ENCODE peak calls at places on chromosomes 13 and 19, in nine cellular contexts. One of them, this sample, is unnamed.

GRCh38 chr19:56927294-56927693 is 86.8 kb upstream of the PEG3 start:
- DNase-seq in fibroblast of the conjunctiva: no peak
- DNase-seq in central memory CD4-positive, alpha-beta T cell: no peak
- DNase-seq in kidney glomerular epithelial cell: no peak
- DNase-seq in stimulated activated CD4-positive, alpha-beta T cell treated with anti-CD3 and anti-CD28 coated beads, Interleukin-1b, Interleukin-23, amount 100 ng/mL, for 1 hour: no peak
- DNase-seq in cardiac fibroblast: no peak
- DNase-seq in COR-L47: no peak
- DNase-seq in astrocyte of the hippocampus: no peak
- DNase-seq in SHP77: no peak
- DNase-seq in this sample: no peak

GRCh38 chr13:45786293-45786920 is 65.1 kb downstream of the SIAH3 start:
- DNase-seq in fibroblast of the conjunctiva: no peak
- DNase-seq in central memory CD4-positive, alpha-beta T cell: peak
- DNase-seq in kidney glomerular epithelial cell: no peak
- DNase-seq in stimulated activated CD4-positive, alpha-beta T cell treated with anti-CD3 and anti-CD28 coated beads, Interleukin-1b, Interleukin-23, amount 100 ng/mL, for 1 hour: no peak
- DNase-seq in cardiac fibroblast: no peak
- DNase-seq in COR-L47: no peak
- DNase-seq in astrocyte of the hippocampus: peak
- DNase-seq in SHP77: no peak
- DNase-seq in this sample: peak

GRCh38 chr19:23071087-23071511 is 45.7 kb upstream of the ZNF730 start:
- DNase-seq in fibroblast of the conjunctiva: no peak
- DNase-seq in central memory CD4-positive, alpha-beta T cell: no peak
- DNase-seq in kidney glomerular epithelial cell: no peak
- DNase-seq in stimulated activated CD4-positive, alpha-beta T cell treated with anti-CD3 and anti-CD28 coated beads, Interleukin-1b, Interleukin-23, amount 100 ng/mL, for 1 hour: no peak
- DNase-seq in cardiac fibroblast: peak
- DNase-seq in COR-L47: no peak
- DNase-seq in astrocyte of the hippocampus: peak
- DNase-seq in SHP77: no peak
- DNase-seq in this sample: peak

GRCh38 chr19:3387645-3388589 is 21.5 kb downstream of the NFIC start:
- DNase-seq in fibroblast of the conjunctiva: no peak
- DNase-seq in central memory CD4-positive, alpha-beta T cell: no peak
- DNase-seq in kidney glomerular epithelial cell: peak
- DNase-seq in stimulated activated CD4-positive, alpha-beta T cell treated with anti-CD3 and anti-CD28 coated beads, Interleukin-1b, Interleukin-23, amount 100 ng/mL, for 1 hour: no peak
- DNase-seq in cardiac fibroblast: no peak
- DNase-seq in COR-L47: peak
- DNase-seq in astrocyte of the hippocampus: peak
- DNase-seq in SHP77: peak
- DNase-seq in this sample: peak

GRCh38 chr19:3034845-3035541 is 5.9 kb upstream of the TLE2 start:
- DNase-seq in fibroblast of the conjunctiva: no peak
- DNase-seq in central memory CD4-positive, alpha-beta T cell: peak
- DNase-seq in kidney glomerular epithelial cell: no peak
- DNase-seq in stimulated activated CD4-positive, alpha-beta T cell treated with anti-CD3 and anti-CD28 coated beads, Interleukin-1b, Interleukin-23, amount 100 ng/mL, for 1 hour: no peak
- DNase-seq in cardiac fibroblast: peak
- DNase-seq in COR-L47: no peak
- DNase-seq in astrocyte of the hippocampus: peak
- DNase-seq in SHP77: no peak
- DNase-seq in this sample: peak

GRCh38 chr19:3133793-3134116 is 2.1 kb upstream of the GNA15 start:
- DNase-seq in fibroblast of the conjunctiva: no peak
- DNase-seq in central memory CD4-positive, alpha-beta T cell: no peak
- DNase-seq in kidney glomerular epithelial cell: no peak
- DNase-seq in stimulated activated CD4-positive, alpha-beta T cell treated with anti-CD3 and anti-CD28 coated beads, Interleukin-1b, Interleukin-23, amount 100 ng/mL, for 1 hour: no peak
- DNase-seq in cardiac fibroblast: no peak
- DNase-seq in COR-L47: no peak
- DNase-seq in astrocyte of the hippocampus: no peak
- DNase-seq in SHP77: no peak
- DNase-seq in this sample: no peak

GRCh38 chr13:113142876-113143275 is 15.6 kb upstream of the PROZ start:
- DNase-seq in fibroblast of the conjunctiva: no peak
- DNase-seq in central memory CD4-positive, alpha-beta T cell: no peak
- DNase-seq in kidney glomerular epithelial cell: no peak
- DNase-seq in stimulated activated CD4-positive, alpha-beta T cell treated with anti-CD3 and anti-CD28 coated beads, Interleukin-1b, Interleukin-23, amount 100 ng/mL, for 1 hour: no peak
- DNase-seq in cardiac fibroblast: no peak
- DNase-seq in COR-L47: no peak
- DNase-seq in astrocyte of the hippocampus: no peak
- DNase-seq in SHP77: no peak
- DNase-seq in this sample: no peak

GRCh38 chr13:27372896-27373295 is 51.5 kb upstream of the GTF3A start:
- DNase-seq in fibroblast of the conjunctiva: no peak
- DNase-seq in central memory CD4-positive, alpha-beta T cell: no peak
- DNase-seq in kidney glomerular epithelial cell: no peak
- DNase-seq in stimulated activated CD4-positive, alpha-beta T cell treated with anti-CD3 and anti-CD28 coated beads, Interleukin-1b, Interleukin-23, amount 100 ng/mL, for 1 hour: no peak
- DNase-seq in cardiac fibroblast: no peak
- DNase-seq in COR-L47: peak
- DNase-seq in astrocyte of the hippocampus: no peak
- DNase-seq in SHP77: peak
- DNase-seq in this sample: no peak

GRCh38 chr13:33933810-33934209 is 115.9 kb downstream of the RFC3 start:
- DNase-seq in fibroblast of the conjunctiva: no peak
- DNase-seq in central memory CD4-positive, alpha-beta T cell: no peak
- DNase-seq in kidney glomerular epithelial cell: no peak
- DNase-seq in stimulated activated CD4-positive, alpha-beta T cell treated with anti-CD3 and anti-CD28 coated beads, Interleukin-1b, Interleukin-23, amount 100 ng/mL, for 1 hour: no peak
- DNase-seq in cardiac fibroblast: no peak
- DNase-seq in COR-L47: no peak
- DNase-seq in astrocyte of the hippocampus: no peak
- DNase-seq in SHP77: no peak
- DNase-seq in this sample: no peak

GRCh38 chr19:5996102-5996501 is 18.2 kb upstream of the RANBP3 start:
- DNase-seq in fibroblast of the conjunctiva: no peak
- DNase-seq in central memory CD4-positive, alpha-beta T cell: no peak
- DNase-seq in kidney glomerular epithelial cell: no peak
- DNase-seq in stimulated activated CD4-positive, alpha-beta T cell treated with anti-CD3 and anti-CD28 coated beads, Interleukin-1b, Interleukin-23, amount 100 ng/mL, for 1 hour: no peak
- DNase-seq in cardiac fibroblast: no peak
- DNase-seq in COR-L47: no peak
- DNase-seq in astrocyte of the hippocampus: no peak
- DNase-seq in SHP77: no peak
- DNase-seq in this sample: no peak

GRCh38 chr13:90403330-90404082 is 944.0 kb upstream of the MIR17HG start:
- DNase-seq in fibroblast of the conjunctiva: no peak
- DNase-seq in central memory CD4-positive, alpha-beta T cell: no peak
- DNase-seq in kidney glomerular epithelial cell: no peak
- DNase-seq in stimulated activated CD4-positive, alpha-beta T cell treated with anti-CD3 and anti-CD28 coated beads, Interleukin-1b, Interleukin-23, amount 100 ng/mL, for 1 hour: no peak
- DNase-seq in cardiac fibroblast: no peak
- DNase-seq in COR-L47: no peak
- DNase-seq in astrocyte of the hippocampus: no peak
- DNase-seq in SHP77: no peak
- DNase-seq in this sample: no peak

GRCh38 chr13:101757446-101758039 is 305.1 kb downstream of the ITGBL1 start:
- DNase-seq in fibroblast of the conjunctiva: peak
- DNase-seq in central memory CD4-positive, alpha-beta T cell: peak
- DNase-seq in kidney glomerular epithelial cell: peak
- DNase-seq in stimulated activated CD4-positive, alpha-beta T cell treated with anti-CD3 and anti-CD28 coated beads, Interleukin-1b, Interleukin-23, amount 100 ng/mL, for 1 hour: no peak
- DNase-seq in cardiac fibroblast: peak
- DNase-seq in COR-L47: peak
- DNase-seq in astrocyte of the hippocampus: peak
- DNase-seq in SHP77: peak
- DNase-seq in this sample: peak

GRCh38 chr19:17078920-17079709 is 3.5 kb downstream of the MYO9B start:
- DNase-seq in fibroblast of the conjunctiva: no peak
- DNase-seq in central memory CD4-positive, alpha-beta T cell: no peak
- DNase-seq in kidney glomerular epithelial cell: peak
- DNase-seq in stimulated activated CD4-positive, alpha-beta T cell treated with anti-CD3 and anti-CD28 coated beads, Interleukin-1b, Interleukin-23, amount 100 ng/mL, for 1 hour: no peak
- DNase-seq in cardiac fibroblast: no peak
- DNase-seq in COR-L47: no peak
- DNase-seq in astrocyte of the hippocampus: peak
- DNase-seq in SHP77: no peak
- DNase-seq in this sample: no peak

GRCh38 chr19:28836366-28836765 is 376.6 kb downstream of the UQCRFS1 start:
- DNase-seq in fibroblast of the conjunctiva: no peak
- DNase-seq in central memory CD4-positive, alpha-beta T cell: no peak
- DNase-seq in kidney glomerular epithelial cell: no peak
- DNase-seq in stimulated activated CD4-positive, alpha-beta T cell treated with anti-CD3 and anti-CD28 coated beads, Interleukin-1b, Interleukin-23, amount 100 ng/mL, for 1 hour: no peak
- DNase-seq in cardiac fibroblast: no peak
- DNase-seq in COR-L47: no peak
- DNase-seq in astrocyte of the hippocampus: no peak
- DNase-seq in SHP77: no peak
- DNase-seq in this sample: no peak

GRCh38 chr13:106490887-106491321 is 44.6 kb downstream of the EFNB2 start:
- DNase-seq in fibroblast of the conjunctiva: no peak
- DNase-seq in central memory CD4-positive, alpha-beta T cell: peak
- DNase-seq in kidney glomerular epithelial cell: no peak
- DNase-seq in stimulated activated CD4-positive, alpha-beta T cell treated with anti-CD3 and anti-CD28 coated beads, Interleukin-1b, Interleukin-23, amount 100 ng/mL, for 1 hour: no peak
- DNase-seq in cardiac fibroblast: no peak
- DNase-seq in COR-L47: no peak
- DNase-seq in astrocyte of the hippocampus: no peak
- DNase-seq in SHP77: no peak
- DNase-seq in this sample: no peak

GRCh38 chr19:34120846-34121639 is 51.3 kb upstream of the LSM14A start:
- DNase-seq in fibroblast of the conjunctiva: peak
- DNase-seq in central memory CD4-positive, alpha-beta T cell: peak
- DNase-seq in kidney glomerular epithelial cell: peak
- DNase-seq in stimulated activated CD4-positive, alpha-beta T cell treated with anti-CD3 and anti-CD28 coated beads, Interleukin-1b, Interleukin-23, amount 100 ng/mL, for 1 hour: no peak
- DNase-seq in cardiac fibroblast: peak
- DNase-seq in COR-L47: no peak
- DNase-seq in astrocyte of the hippocampus: peak
- DNase-seq in SHP77: peak
- DNase-seq in this sample: peak

GRCh38 chr13:98173431-98173921 is 3.6 kb downstream of the RNF113B start:
- DNase-seq in fibroblast of the conjunctiva: peak
- DNase-seq in central memory CD4-positive, alpha-beta T cell: no peak
- DNase-seq in kidney glomerular epithelial cell: peak
- DNase-seq in stimulated activated CD4-positive, alpha-beta T cell treated with anti-CD3 and anti-CD28 coated beads, Interleukin-1b, Interleukin-23, amount 100 ng/mL, for 1 hour: no peak
- DNase-seq in cardiac fibroblast: peak
- DNase-seq in COR-L47: no peak
- DNase-seq in astrocyte of the hippocampus: peak
- DNase-seq in SHP77: no peak
- DNase-seq in this sample: peak

GRCh38 chr13:25232937-25233515 is 54.3 kb downstream of the MTMR6 start:
- DNase-seq in fibroblast of the conjunctiva: no peak
- DNase-seq in central memory CD4-positive, alpha-beta T cell: no peak
- DNase-seq in kidney glomerular epithelial cell: peak
- DNase-seq in stimulated activated CD4-positive, alpha-beta T cell treated with anti-CD3 and anti-CD28 coated beads, Interleukin-1b, Interleukin-23, amount 100 ng/mL, for 1 hour: no peak
- DNase-seq in cardiac fibroblast: peak
- DNase-seq in COR-L47: peak
- DNase-seq in astrocyte of the hippocampus: peak
- DNase-seq in SHP77: peak
- DNase-seq in this sample: no peak

GRCh38 chr19:31013391-31013975 is 335.8 kb downstream of the TSHZ3 start:
- DNase-seq in fibroblast of the conjunctiva: no peak
- DNase-seq in central memory CD4-positive, alpha-beta T cell: no peak
- DNase-seq in kidney glomerular epithelial cell: no peak
- DNase-seq in stimulated activated CD4-positive, alpha-beta T cell treated with anti-CD3 and anti-CD28 coated beads, Interleukin-1b, Interleukin-23, amount 100 ng/mL, for 1 hour: no peak
- DNase-seq in cardiac fibroblast: no peak
- DNase-seq in COR-L47: no peak
- DNase-seq in astrocyte of the hippocampus: no peak
- DNase-seq in SHP77: no peak
- DNase-seq in this sample: no peak

GRCh38 chr13:31367410-31367809 is 167.6 kb downstream of the B3GLCT start:
- DNase-seq in fibroblast of the conjunctiva: no peak
- DNase-seq in central memory CD4-positive, alpha-beta T cell: no peak
- DNase-seq in kidney glomerular epithelial cell: no peak
- DNase-seq in stimulated activated CD4-positive, alpha-beta T cell treated with anti-CD3 and anti-CD28 coated beads, Interleukin-1b, Interleukin-23, amount 100 ng/mL, for 1 hour: no peak
- DNase-seq in cardiac fibroblast: no peak
- DNase-seq in COR-L47: no peak
- DNase-seq in astrocyte of the hippocampus: no peak
- DNase-seq in SHP77: no peak
- DNase-seq in this sample: no peak

GRCh38 chr19:12647490-12648071 is 19.0 kb downstream of the MAN2B1 start:
- DNase-seq in fibroblast of the conjunctiva: no peak
- DNase-seq in central memory CD4-positive, alpha-beta T cell: no peak
- DNase-seq in kidney glomerular epithelial cell: no peak
- DNase-seq in stimulated activated CD4-positive, alpha-beta T cell treated with anti-CD3 and anti-CD28 coated beads, Interleukin-1b, Interleukin-23, amount 100 ng/mL, for 1 hour: no peak
- DNase-seq in cardiac fibroblast: peak
- DNase-seq in COR-L47: no peak
- DNase-seq in astrocyte of the hippocampus: peak
- DNase-seq in SHP77: no peak
- DNase-seq in this sample: peak

GRCh38 chr13:50129923-50130685 is 114.9 kb downstream of the KCNRG start:
- DNase-seq in fibroblast of the conjunctiva: no peak
- DNase-seq in central memory CD4-positive, alpha-beta T cell: peak
- DNase-seq in kidney glomerular epithelial cell: no peak
- DNase-seq in stimulated activated CD4-positive, alpha-beta T cell treated with anti-CD3 and anti-CD28 coated beads, Interleukin-1b, Interleukin-23, amount 100 ng/mL, for 1 hour: no peak
- DNase-seq in cardiac fibroblast: peak
- DNase-seq in COR-L47: no peak
- DNase-seq in astrocyte of the hippocampus: peak
- DNase-seq in SHP77: no peak
- DNase-seq in this sample: peak

GRCh38 chr13:68984688-68985319 is 1122.8 kb upstream of the ATXN8OS start:
- DNase-seq in fibroblast of the conjunctiva: no peak
- DNase-seq in central memory CD4-positive, alpha-beta T cell: no peak
- DNase-seq in kidney glomerular epithelial cell: no peak
- DNase-seq in stimulated activated CD4-positive, alpha-beta T cell treated with anti-CD3 and anti-CD28 coated beads, Interleukin-1b, Interleukin-23, amount 100 ng/mL, for 1 hour: no peak
- DNase-seq in cardiac fibroblast: no peak
- DNase-seq in COR-L47: no peak
- DNase-seq in astrocyte of the hippocampus: no peak
- DNase-seq in SHP77: no peak
- DNase-seq in this sample: peak

GRCh38 chr19:1453525-1454371 is 3.8 kb downstream of the APC2 start:
- DNase-seq in fibroblast of the conjunctiva: no peak
- DNase-seq in central memory CD4-positive, alpha-beta T cell: no peak
- DNase-seq in kidney glomerular epithelial cell: no peak
- DNase-seq in stimulated activated CD4-positive, alpha-beta T cell treated with anti-CD3 and anti-CD28 coated beads, Interleukin-1b, Interleukin-23, amount 100 ng/mL, for 1 hour: no peak
- DNase-seq in cardiac fibroblast: peak
- DNase-seq in COR-L47: no peak
- DNase-seq in astrocyte of the hippocampus: peak
- DNase-seq in SHP77: no peak
- DNase-seq in this sample: peak

GRCh38 chr19:32178841-32179410 is 166.5 kb upstream of the ZNF507 start:
- DNase-seq in fibroblast of the conjunctiva: no peak
- DNase-seq in central memory CD4-positive, alpha-beta T cell: no peak
- DNase-seq in kidney glomerular epithelial cell: no peak
- DNase-seq in stimulated activated CD4-positive, alpha-beta T cell treated with anti-CD3 and anti-CD28 coated beads, Interleukin-1b, Interleukin-23, amount 100 ng/mL, for 1 hour: no peak
- DNase-seq in cardiac fibroblast: no peak
- DNase-seq in COR-L47: no peak
- DNase-seq in astrocyte of the hippocampus: no peak
- DNase-seq in SHP77: no peak
- DNase-seq in this sample: no peak

GRCh38 chr19:29530549-29531457 is 5.0 kb downstream of the VSTM2B start:
- DNase-seq in fibroblast of the conjunctiva: no peak
- DNase-seq in central memory CD4-positive, alpha-beta T cell: no peak
- DNase-seq in kidney glomerular epithelial cell: no peak
- DNase-seq in stimulated activated CD4-positive, alpha-beta T cell treated with anti-CD3 and anti-CD28 coated beads, Interleukin-1b, Interleukin-23, amount 100 ng/mL, for 1 hour: no peak
- DNase-seq in cardiac fibroblast: no peak
- DNase-seq in COR-L47: no peak
- DNase-seq in astrocyte of the hippocampus: no peak
- DNase-seq in SHP77: no peak
- DNase-seq in this sample: no peak

GRCh38 chr13:102609696-102610095 is 12.9 kb downstream of the TPP2 start:
- DNase-seq in fibroblast of the conjunctiva: no peak
- DNase-seq in central memory CD4-positive, alpha-beta T cell: no peak
- DNase-seq in kidney glomerular epithelial cell: peak
- DNase-seq in stimulated activated CD4-positive, alpha-beta T cell treated with anti-CD3 and anti-CD28 coated beads, Interleukin-1b, Interleukin-23, amount 100 ng/mL, for 1 hour: no peak
- DNase-seq in cardiac fibroblast: no peak
- DNase-seq in COR-L47: no peak
- DNase-seq in astrocyte of the hippocampus: no peak
- DNase-seq in SHP77: no peak
- DNase-seq in this sample: no peak

GRCh38 chr13:64413529-64413928 is 2816.6 kb downstream of the PCDH9 start:
- DNase-seq in fibroblast of the conjunctiva: no peak
- DNase-seq in central memory CD4-positive, alpha-beta T cell: no peak
- DNase-seq in kidney glomerular epithelial cell: no peak
- DNase-seq in stimulated activated CD4-positive, alpha-beta T cell treated with anti-CD3 and anti-CD28 coated beads, Interleukin-1b, Interleukin-23, amount 100 ng/mL, for 1 hour: no peak
- DNase-seq in cardiac fibroblast: no peak
- DNase-seq in COR-L47: no peak
- DNase-seq in astrocyte of the hippocampus: no peak
- DNase-seq in SHP77: no peak
- DNase-seq in this sample: no peak

GRCh38 chr19:54390942-54391577 is 24.2 kb upstream of the TTYH1 start:
- DNase-seq in fibroblast of the conjunctiva: peak
- DNase-seq in central memory CD4-positive, alpha-beta T cell: peak
- DNase-seq in kidney glomerular epithelial cell: peak
- DNase-seq in stimulated activated CD4-positive, alpha-beta T cell treated with anti-CD3 and anti-CD28 coated beads, Interleukin-1b, Interleukin-23, amount 100 ng/mL, for 1 hour: peak
- DNase-seq in cardiac fibroblast: peak
- DNase-seq in COR-L47: peak
- DNase-seq in astrocyte of the hippocampus: peak
- DNase-seq in SHP77: peak
- DNase-seq in this sample: peak

GRCh38 chr19:32436692-32437091 is 31.1 kb downstream of the DPY19L3 start:
- DNase-seq in fibroblast of the conjunctiva: no peak
- DNase-seq in central memory CD4-positive, alpha-beta T cell: no peak
- DNase-seq in kidney glomerular epithelial cell: no peak
- DNase-seq in stimulated activated CD4-positive, alpha-beta T cell treated with anti-CD3 and anti-CD28 coated beads, Interleukin-1b, Interleukin-23, amount 100 ng/mL, for 1 hour: no peak
- DNase-seq in cardiac fibroblast: no peak
- DNase-seq in COR-L47: no peak
- DNase-seq in astrocyte of the hippocampus: no peak
- DNase-seq in SHP77: no peak
- DNase-seq in this sample: no peak

GRCh38 chr19:40785526-40785925 is 7.5 kb downstream of the RAB4B start:
- DNase-seq in fibroblast of the conjunctiva: no peak
- DNase-seq in central memory CD4-positive, alpha-beta T cell: no peak
- DNase-seq in kidney glomerular epithelial cell: no peak
- DNase-seq in stimulated activated CD4-positive, alpha-beta T cell treated with anti-CD3 and anti-CD28 coated beads, Interleukin-1b, Interleukin-23, amount 100 ng/mL, for 1 hour: no peak
- DNase-seq in cardiac fibroblast: no peak
- DNase-seq in COR-L47: no peak
- DNase-seq in astrocyte of the hippocampus: no peak
- DNase-seq in SHP77: no peak
- DNase-seq in this sample: no peak